ENCODE peak calls at places on chromosome 22, in eight cellular contexts. B, A, I, J, Y, F, U and Q are unnamed samples.

GRCh38 chr22:17919276-17920144 is 104.9 kb downstream of the MICAL3 start:
- DNase-seq in U (no peak), B (no peak), Y (no peak), F (no peak), I (no peak), A (no peak), J (no peak), Q (no peak)

GRCh38 chr22:38955250-38955775 is 2.1 kb upstream of the APOBEC3A start:
- DNase-seq in J (no peak), F (no peak), B (no peak), I (no peak), Y (no peak), U (no peak), A (no peak), Q (no peak)

GRCh38 chr22:26974914-26975313 is 317.5 kb downstream of the MIAT start:
- DNase-seq in U (no peak), A (no peak), J (no peak), I (no peak), B (no peak), F (no peak), Y (no peak), Q (no peak)

GRCh38 chr22:45631839-45632238 is 39.8 kb upstream of the ATXN10 start:
- DNase-seq in I (no peak), J (no peak), B (no peak), U (no peak), F (no peak), Y (no peak), A (no peak), Q (no peak)

GRCh38 chr22:35220221-35220620 is 37.1 kb upstream of the HMGXB4 start:
- DNase-seq in B (no peak), J (no peak), A (no peak), I (no peak), Y (no peak), U (no peak), F (no peak), Q (no peak)

GRCh38 chr22:42564699-42565098 is 10.9 kb downstream of the SERHL2 start:
- DNase-seq in A (no peak), B (no peak), U (no peak), F (no peak), J (no peak), I (no peak), Y (no peak), Q (no peak)

GRCh38 chr22:50445071-50445879 is 29.6 kb downstream of the SBF1 start:
- DNase-seq in A (no peak), B (no peak), Y (peak), U (no peak), J (peak), F (no peak), I (no peak), Q (no peak)

GRCh38 chr22:49460662-49461371 is 366.9 kb downstream of the BRD1 start:
- DNase-seq in Y (no peak), A (no peak), F (no peak), B (no peak), J (no peak), I (no peak), U (no peak), Q (no peak)

GRCh38 chr22:43289551-43289963 is 53.6 kb downstream of the SCUBE1 start:
- DNase-seq in U (no peak), J (no peak), F (peak), B (no peak), I (no peak), Y (no peak), A (no peak), Q (no peak)

GRCh38 chr22:31947296-31947695 is 3.0 kb downstream of the YWHAH start:
- DNase-seq in F (peak), A (no peak), B (no peak), I (no peak), J (peak), U (no peak), Y (peak), Q (no peak)

GRCh38 chr22:45262195-45262930 is 21.7 kb upstream of the KIAA0930 start:
- DNase-seq in I (no peak), A (no peak), U (no peak), Y (no peak), J (no peak), F (no peak), B (no peak), Q (no peak)

GRCh38 chr22:16783930-16784354 is 41.3 kb downstream of the XKR3 start:
- DNase-seq in J (no peak), B (no peak), A (no peak), U (no peak), F (no peak), Y (no peak), I (no peak), Q (no peak)

GRCh38 chr22:45678961-45679912 is 7.6 kb downstream of the ATXN10 start:
- DNase-seq in J (no peak), I (no peak), B (no peak), Y (no peak), A (no peak), U (no peak), F (peak), Q (no peak)

GRCh38 chr22:17781319-17782031 is 7.2 kb upstream of the BID start:
- DNase-seq in U (peak), F (peak), A (no peak), Y (peak), B (no peak), J (peak), I (no peak), Q (peak)

GRCh38 chr22:41521166-41521565 is 23.1 kb downstream of the POLR3H start:
- DNase-seq in A (no peak), B (no peak), J (no peak), F (no peak), I (no peak), U (no peak), Y (no peak), Q (no peak)

GRCh38 chr22:48378673-48379072 is 1449.0 kb downstream of the BRD1 start:
- DNase-seq in A (no peak), B (no peak), F (no peak), J (no peak), Y (no peak), I (no peak), U (no peak), Q (no peak)

GRCh38 chr22:36977947-36978660 is 41.1 kb downstream of the TST start:
- DNase-seq in F (peak), A (peak), J (peak), I (peak), U (no peak), B (peak), Y (peak), Q (peak)

GRCh38 chr22:50086526-50086925 is 1.3 kb upstream of the MLC1 start:
- DNase-seq in U (peak), J (no peak), A (no peak), F (peak), B (no peak), I (no peak), Y (no peak), Q (no peak)

GRCh38 chr22:49305215-49305965 is 522.3 kb downstream of the BRD1 start:
- DNase-seq in F (no peak), J (peak), I (peak), U (no peak), B (no peak), A (peak), Y (peak), Q (peak)

GRCh38 chr22:38843716-38844660 is at the start of gene NPTXR:
- DNase-seq in Y (peak), J (peak), I (peak), F (peak), A (no peak), U (no peak), B (peak), Q (peak)

GRCh38 chr22:32880061-32880460 is 78.6 kb downstream of the TIMP3 start:
- DNase-seq in B (no peak), U (peak), I (no peak), Y (no peak), F (peak), J (no peak), A (no peak), Q (no peak)